ENCODE peak calls at places on chromosome X, in eight cellular contexts. T, L, X, P, Q, A, E and V are unnamed samples.

GRCh38 chrX:152632445-152633097 is 5.1 kb upstream of the GABRQ start:
- DNase-seq in E (no peak), X (peak; percentile 63), T (peak; percentile 5), P (peak; percentile 58), L (peak; percentile 27), A (no peak), Q (no peak), V (no peak)

GRCh38 chrX:129980540-129981206 is 1.8 kb upstream of the BCORL1 start:
- DNase-seq in X (peak; percentile 30), P (peak; percentile 9), T (no peak), Q (peak; percentile 82), E (no peak), A (no peak), L (no peak), V (no peak)

GRCh38 chrX:65014230-65014629 is 38.0 kb upstream of the ZC4H2 start:
- DNase-seq in X (no peak), E (no peak), L (no peak), Q (no peak), P (no peak), A (no peak), T (no peak), V (no peak)

GRCh38 chrX:115047181-115047580 is 29.8 kb upstream of the IL13RA2 start:
- DNase-seq in X (no peak), E (no peak), Q (no peak), L (peak; percentile 2), T (no peak), P (no peak), A (no peak), V (no peak)

GRCh38 chrX:107826286-107827136 is 845 bp downstream of the MID2 start:
- DNase-seq in A (no peak), P (peak; percentile 35), X (peak; percentile 75), T (peak; percentile 11), E (no peak), Q (peak; percentile 66), L (peak; percentile 66), V (no peak)

GRCh38 chrX:23694606-23695005 is 27.3 kb downstream of the PRDX4 start:
- DNase-seq in P (peak; percentile 75), L (peak; percentile 62), E (no peak), T (peak; percentile 28), X (peak; percentile 5), A (no peak), Q (peak; percentile 66), V (no peak)

GRCh38 chrX:6120329-6120728 is 108.3 kb downstream of the NLGN4X start:
- DNase-seq in L (no peak), P (no peak), A (no peak), T (no peak), E (no peak), Q (no peak), X (no peak), V (no peak)

GRCh38 chrX:18701621-18702361 is 5.7 kb upstream of the PPEF1 start:
- DNase-seq in X (no peak), E (no peak), T (no peak), Q (no peak), P (peak; percentile 60), A (no peak), L (peak; percentile 45), V (no peak)

GRCh38 chrX:95764972-95765451 is 919.6 kb upstream of the DIAPH2 start:
- DNase-seq in Q (peak; percentile 50), X (peak; percentile 48), T (no peak), A (no peak), E (no peak), P (peak; percentile 71), L (peak; percentile 81), V (no peak)

GRCh38 chrX:16743604-16744325 is 24.4 kb downstream of the SYAP1 start:
- DNase-seq in Q (no peak), A (no peak), P (no peak), T (no peak), L (peak; percentile 60), X (no peak), E (no peak), V (no peak)

GRCh38 chrX:33211356-33212254 is at the start of gene DMD:
- DNase-seq in P (peak; percentile 83), T (no peak), A (no peak), Q (peak; percentile 89), X (no peak), E (no peak), L (peak; percentile 88), V (no peak)

GRCh38 chrX:103647630-103648029 is 18.9 kb downstream of the TCEAL1 start:
- DNase-seq in P (no peak), L (no peak), A (no peak), T (no peak), X (no peak), Q (no peak), E (no peak), V (no peak)

GRCh38 chrX:53288173-53288572 is 6.8 kb upstream of the IQSEC2 start:
- DNase-seq in L (peak; percentile 11), T (no peak), X (peak; percentile 89), A (no peak), P (peak; percentile 24), Q (peak; percentile 59), E (no peak), V (no peak)

GRCh38 chrX:153794018-153794896 is at the start of the genes IDH3G and SSR4:
- DNase-seq in P (peak; percentile 94), X (peak; percentile 96), A (peak; percentile 72), E (peak; percentile 84), L (peak; percentile 95), T (peak; percentile 91), Q (peak; percentile 95), V (peak; percentile 89)

GRCh38 chrX:43676960-43677582 is 21.0 kb downstream of the MAOA start:
- DNase-seq in A (no peak), T (no peak), P (peak; percentile 1), L (peak; percentile 65), X (peak; percentile 31), Q (no peak), E (no peak), V (no peak)

GRCh38 chrX:132480581-132481203 is 8.1 kb downstream of the MBNL3 start:
- DNase-seq in T (peak; percentile 27), Q (no peak), E (no peak), P (peak; percentile 48), X (no peak), L (peak; percentile 87), A (no peak), V (peak; percentile 69)

GRCh38 chrX:79462458-79462857 is 95.3 kb upstream of the ITM2A start:
- DNase-seq in Q (no peak), L (no peak), T (no peak), X (no peak), A (no peak), E (no peak), P (no peak), V (no peak)

GRCh38 chrX:16148896-16149295 is 18.4 kb upstream of the MAGEB17 start:
- DNase-seq in X (no peak), Q (no peak), A (no peak), E (no peak), T (no peak), P (no peak), L (no peak), V (no peak)

GRCh38 chrX:119155416-119156035 is 27.9 kb upstream of the KIAA1210 start:
- DNase-seq in Q (no peak), T (no peak), X (no peak), E (no peak), P (no peak), A (no peak), L (peak; percentile 5), V (no peak)

GRCh38 chrX:40340116-40340515 is 240.7 kb upstream of the ATP6AP2 start:
- DNase-seq in E (no peak), P (no peak), T (no peak), X (no peak), Q (no peak), L (no peak), A (no peak), V (no peak)

GRCh38 chrX:66200050-66200664 is 36.1 kb downstream of the HEPH start:
- DNase-seq in A (no peak), E (no peak), T (no peak), X (no peak), P (no peak), Q (no peak), L (no peak), V (no peak)

GRCh38 chrX:110675866-110676265 is 119.8 kb downstream of the CHRDL1 start:
- DNase-seq in E (no peak), X (peak; percentile 29), Q (no peak), L (no peak), A (no peak), P (peak; percentile 48), T (no peak), V (no peak)

GRCh38 chrX:31280580-31280979 is 208.7 kb upstream of the FTHL17 start:
- DNase-seq in Q (no peak), X (no peak), E (no peak), T (no peak), P (no peak), A (no peak), L (no peak), V (no peak)

GRCh38 chrX:123976671-123977316 is 15.3 kb downstream of the STAG2 start:
- DNase-seq in L (peak; percentile 68), T (no peak), E (no peak), A (no peak), Q (no peak), P (peak; percentile 36), X (no peak), V (no peak)

GRCh38 chrX:30887721-30888120 is 1.3 kb downstream of the TAB3 start:
- DNase-seq in Q (no peak), L (no peak), E (no peak), P (no peak), T (no peak), X (no peak), A (peak; percentile 18), V (no peak)

GRCh38 chrX:68183612-68184214 is 249.6 kb downstream of the OPHN1 start:
- DNase-seq in P (peak; percentile 61), L (peak; percentile 34), Q (no peak), X (no peak), T (no peak), A (no peak), E (peak; percentile 5), V (no peak)

GRCh38 chrX:103453655-103454054 is 65.6 kb downstream of the RAB40A start:
- DNase-seq in L (peak; percentile 97), X (no peak), P (peak; percentile 65), A (no peak), E (no peak), Q (no peak), T (no peak), V (no peak)

GRCh38 chrX:71629467-71629866 is 11.2 kb upstream of the CXCR3 start:
- DNase-seq in E (no peak), X (no peak), A (no peak), L (no peak), Q (no peak), P (no peak), T (no peak), V (no peak)

GRCh38 chrX:15336023-15336413 is 695 bp upstream of the PIGA start:
- DNase-seq in X (no peak), L (peak; percentile 52), P (peak; percentile 53), T (peak; percentile 55), Q (peak; percentile 58), E (no peak), A (no peak), V (no peak)

GRCh38 chrX:134520860-134521390 is 61.0 kb downstream of the HPRT1 start:
- DNase-seq in Q (peak; percentile 75), X (no peak), E (no peak), A (no peak), P (peak; percentile 79), L (peak; percentile 80), T (no peak), V (peak; percentile 6)

GRCh38 chrX:16659326-16659725 is 9.4 kb downstream of the S100G start:
- DNase-seq in T (no peak), P (no peak), E (no peak), L (no peak), Q (no peak), A (no peak), X (no peak), V (no peak)

GRCh38 chrX:141278306-141278705 is 36.0 kb upstream of the SPANXC start:
- DNase-seq in E (no peak), T (no peak), A (no peak), P (peak; percentile 62), Q (no peak), X (peak; percentile 6), L (peak; percentile 32), V (no peak)

GRCh38 chrX:18674417-18674787 is 2.5 kb upstream of the RS1 start:
- DNase-seq in T (peak; percentile 6), L (no peak), Q (no peak), P (no peak), X (no peak), E (no peak), A (no peak), V (no peak)

GRCh38 chrX:153968754-153969124 is 2.9 kb downstream of the HCFC1 start:
- DNase-seq in L (no peak), E (no peak), Q (no peak), T (peak; percentile 48), P (peak; percentile 83), A (no peak), X (peak; percentile 44), V (no peak)